ENCODE peak calls at places on chromosomes 1 and 21, in six cellular contexts. One of them, this sample, is unnamed.

GRCh38 chr1:2499986-2500596 is 24.0 kb downstream of the PLCH2 start:
- DNase-seq in fibroblast of the aortic adventitia: no peak
- DNase-seq in cardiac fibroblast: no peak
- DNase-seq in heart right ventricle: no peak
- DNase-seq in upper lobe of left lung: no peak
- DNase-seq in GM20000: no peak
- DNase-seq in this sample: no peak

GRCh38 chr1:170146861-170147260 is 1.1 kb downstream of the NTMT2 start:
- DNase-seq in fibroblast of the aortic adventitia: no peak
- DNase-seq in cardiac fibroblast: no peak
- DNase-seq in heart right ventricle: no peak
- DNase-seq in upper lobe of left lung: no peak
- DNase-seq in GM20000: no peak
- DNase-seq in this sample: no peak

GRCh38 chr1:209650454-209650853 is 1.8 kb downstream of the LAMB3 start:
- DNase-seq in fibroblast of the aortic adventitia: no peak
- DNase-seq in cardiac fibroblast: peak; percentile 35
- DNase-seq in heart right ventricle: no peak
- DNase-seq in upper lobe of left lung: peak; percentile 60
- DNase-seq in GM20000: no peak
- DNase-seq in this sample: no peak

GRCh38 chr1:168443899-168444298 is 99.9 kb downstream of the XCL2 start:
- DNase-seq in fibroblast of the aortic adventitia: no peak
- DNase-seq in cardiac fibroblast: no peak
- DNase-seq in heart right ventricle: no peak
- DNase-seq in upper lobe of left lung: no peak
- DNase-seq in GM20000: no peak
- DNase-seq in this sample: no peak

GRCh38 chr1:167566766-167567165 is 13.2 kb upstream of the CREG1 start:
- DNase-seq in fibroblast of the aortic adventitia: no peak
- DNase-seq in cardiac fibroblast: no peak
- DNase-seq in heart right ventricle: no peak
- DNase-seq in upper lobe of left lung: no peak
- DNase-seq in GM20000: no peak
- DNase-seq in this sample: no peak

GRCh38 chr21:37079211-37079824 is 6.3 kb downstream of the TTC3 start:
- DNase-seq in fibroblast of the aortic adventitia: no peak
- DNase-seq in cardiac fibroblast: no peak
- DNase-seq in heart right ventricle: no peak
- DNase-seq in upper lobe of left lung: no peak
- DNase-seq in GM20000: no peak
- DNase-seq in this sample: no peak

GRCh38 chr21:14901482-14901958 is 163.3 kb downstream of the NRIP1 start:
- DNase-seq in fibroblast of the aortic adventitia: peak; percentile 64
- DNase-seq in cardiac fibroblast: peak; percentile 24
- DNase-seq in heart right ventricle: no peak
- DNase-seq in upper lobe of left lung: no peak
- DNase-seq in GM20000: peak; percentile 38
- DNase-seq in this sample: no peak

GRCh38 chr1:41811051-41811795 is 107.5 kb downstream of the HIVEP3 start:
- DNase-seq in fibroblast of the aortic adventitia: peak; percentile 11
- DNase-seq in cardiac fibroblast: peak; percentile 41
- DNase-seq in heart right ventricle: no peak
- DNase-seq in upper lobe of left lung: peak; percentile 40
- DNase-seq in GM20000: peak; percentile 30
- DNase-seq in this sample: no peak

GRCh38 chr1:154989195-154989860 is 4.1 kb upstream of the LENEP start:
- DNase-seq in fibroblast of the aortic adventitia: no peak
- DNase-seq in cardiac fibroblast: no peak
- DNase-seq in heart right ventricle: no peak
- DNase-seq in upper lobe of left lung: no peak
- DNase-seq in GM20000: no peak
- DNase-seq in this sample: no peak

GRCh38 chr1:182392045-182393028 is 747 bp upstream of the GLUL start:
- DNase-seq in fibroblast of the aortic adventitia: peak; percentile 48
- DNase-seq in cardiac fibroblast: peak; percentile 65
- DNase-seq in heart right ventricle: peak; percentile 71
- DNase-seq in upper lobe of left lung: peak; percentile 51
- DNase-seq in GM20000: no peak
- DNase-seq in this sample: no peak

GRCh38 chr1:220991506-220991905 is 112.3 kb downstream of the HLX start:
- DNase-seq in fibroblast of the aortic adventitia: no peak
- DNase-seq in cardiac fibroblast: no peak
- DNase-seq in heart right ventricle: no peak
- DNase-seq in upper lobe of left lung: no peak
- DNase-seq in GM20000: no peak
- DNase-seq in this sample: no peak

GRCh38 chr21:36504067-36505058 is 24.4 kb upstream of the CLDN14 start:
- DNase-seq in fibroblast of the aortic adventitia: peak; percentile 86
- DNase-seq in cardiac fibroblast: peak; percentile 76
- DNase-seq in heart right ventricle: peak; percentile 28
- DNase-seq in upper lobe of left lung: no peak
- DNase-seq in GM20000: peak; percentile 39
- DNase-seq in this sample: no peak

GRCh38 chr1:226063362-226064167 is 1.0 kb downstream of the H3-3A start:
- DNase-seq in fibroblast of the aortic adventitia: peak; percentile 51
- DNase-seq in cardiac fibroblast: peak; percentile 46
- DNase-seq in heart right ventricle: peak; percentile 51
- DNase-seq in upper lobe of left lung: peak; percentile 48
- DNase-seq in GM20000: no peak
- DNase-seq in this sample: no peak

GRCh38 chr1:12485231-12486172 is 132.5 kb downstream of the DHRS3 start:
- DNase-seq in fibroblast of the aortic adventitia: peak; percentile 45
- DNase-seq in cardiac fibroblast: no peak
- DNase-seq in heart right ventricle: no peak
- DNase-seq in upper lobe of left lung: no peak
- DNase-seq in GM20000: no peak
- DNase-seq in this sample: no peak

GRCh38 chr1:151841141-151841540 is 1.5 kb upstream of the C2CD4D start:
- DNase-seq in fibroblast of the aortic adventitia: peak; percentile 53
- DNase-seq in cardiac fibroblast: no peak
- DNase-seq in heart right ventricle: no peak
- DNase-seq in upper lobe of left lung: no peak
- DNase-seq in GM20000: no peak
- DNase-seq in this sample: no peak

GRCh38 chr1:112866151-112866550 is 89.8 kb downstream of the SLC16A1 start:
- DNase-seq in fibroblast of the aortic adventitia: peak; percentile 52
- DNase-seq in cardiac fibroblast: peak; percentile 58
- DNase-seq in heart right ventricle: no peak
- DNase-seq in upper lobe of left lung: no peak
- DNase-seq in GM20000: no peak
- DNase-seq in this sample: no peak

GRCh38 chr1:85599076-85599491 is 18.5 kb downstream of the CCN1 start:
- DNase-seq in fibroblast of the aortic adventitia: no peak
- DNase-seq in cardiac fibroblast: no peak
- DNase-seq in heart right ventricle: no peak
- DNase-seq in upper lobe of left lung: no peak
- DNase-seq in GM20000: no peak
- DNase-seq in this sample: no peak

GRCh38 chr1:68819190-68819829 is 322.4 kb upstream of the DEPDC1 start:
- DNase-seq in fibroblast of the aortic adventitia: peak; percentile 39
- DNase-seq in cardiac fibroblast: peak; percentile 26
- DNase-seq in heart right ventricle: no peak
- DNase-seq in upper lobe of left lung: no peak
- DNase-seq in GM20000: peak; percentile 22
- DNase-seq in this sample: no peak

GRCh38 chr1:67760030-67760821 is 73.0 kb downstream of the GNG12 start:
- DNase-seq in fibroblast of the aortic adventitia: peak; percentile 87
- DNase-seq in cardiac fibroblast: peak; percentile 74
- DNase-seq in heart right ventricle: peak; percentile 66
- DNase-seq in upper lobe of left lung: peak; percentile 57
- DNase-seq in GM20000: peak; percentile 78
- DNase-seq in this sample: no peak

GRCh38 chr1:211653907-211654553 is 21.4 kb downstream of the NEK2 start:
- DNase-seq in fibroblast of the aortic adventitia: no peak
- DNase-seq in cardiac fibroblast: peak; percentile 61
- DNase-seq in heart right ventricle: no peak
- DNase-seq in upper lobe of left lung: no peak
- DNase-seq in GM20000: no peak
- DNase-seq in this sample: no peak

GRCh38 chr1:31961536-31961935 is 23.4 kb upstream of the PTP4A2 start:
- DNase-seq in fibroblast of the aortic adventitia: no peak
- DNase-seq in cardiac fibroblast: no peak
- DNase-seq in heart right ventricle: no peak
- DNase-seq in upper lobe of left lung: no peak
- DNase-seq in GM20000: no peak
- DNase-seq in this sample: no peak

GRCh38 chr1:31934251-31934650 is 3.9 kb downstream of the PTP4A2 start:
- DNase-seq in fibroblast of the aortic adventitia: no peak
- DNase-seq in cardiac fibroblast: no peak
- DNase-seq in heart right ventricle: no peak
- DNase-seq in upper lobe of left lung: no peak
- DNase-seq in GM20000: no peak
- DNase-seq in this sample: no peak

GRCh38 chr1:29711582-29712274 is 475.4 kb downstream of the PTPRU start:
- DNase-seq in fibroblast of the aortic adventitia: peak; percentile 80
- DNase-seq in cardiac fibroblast: peak; percentile 65
- DNase-seq in heart right ventricle: no peak
- DNase-seq in upper lobe of left lung: no peak
- DNase-seq in GM20000: peak; percentile 42
- DNase-seq in this sample: no peak

GRCh38 chr1:23472351-23473036 is 11.5 kb downstream of the ASAP3 start:
- DNase-seq in fibroblast of the aortic adventitia: no peak
- DNase-seq in cardiac fibroblast: no peak
- DNase-seq in heart right ventricle: no peak
- DNase-seq in upper lobe of left lung: no peak
- DNase-seq in GM20000: no peak
- DNase-seq in this sample: no peak

GRCh38 chr1:63794927-63795326 is 21.1 kb downstream of the ROR1 start:
- DNase-seq in fibroblast of the aortic adventitia: no peak
- DNase-seq in cardiac fibroblast: peak; percentile 34
- DNase-seq in heart right ventricle: no peak
- DNase-seq in upper lobe of left lung: peak; percentile 59
- DNase-seq in GM20000: no peak
- DNase-seq in this sample: no peak

GRCh38 chr1:227910506-227910905 is 37.2 kb downstream of the WNT9A start:
- DNase-seq in fibroblast of the aortic adventitia: peak; percentile 8
- DNase-seq in cardiac fibroblast: no peak
- DNase-seq in heart right ventricle: no peak
- DNase-seq in upper lobe of left lung: no peak
- DNase-seq in GM20000: no peak
- DNase-seq in this sample: no peak

GRCh38 chr1:183956559-183957188 is 80.9 kb downstream of the COLGALT2 start:
- DNase-seq in fibroblast of the aortic adventitia: peak; percentile 70
- DNase-seq in cardiac fibroblast: peak; percentile 78
- DNase-seq in heart right ventricle: no peak
- DNase-seq in upper lobe of left lung: peak; percentile 42
- DNase-seq in GM20000: peak; percentile 84
- DNase-seq in this sample: no peak

DNA sequence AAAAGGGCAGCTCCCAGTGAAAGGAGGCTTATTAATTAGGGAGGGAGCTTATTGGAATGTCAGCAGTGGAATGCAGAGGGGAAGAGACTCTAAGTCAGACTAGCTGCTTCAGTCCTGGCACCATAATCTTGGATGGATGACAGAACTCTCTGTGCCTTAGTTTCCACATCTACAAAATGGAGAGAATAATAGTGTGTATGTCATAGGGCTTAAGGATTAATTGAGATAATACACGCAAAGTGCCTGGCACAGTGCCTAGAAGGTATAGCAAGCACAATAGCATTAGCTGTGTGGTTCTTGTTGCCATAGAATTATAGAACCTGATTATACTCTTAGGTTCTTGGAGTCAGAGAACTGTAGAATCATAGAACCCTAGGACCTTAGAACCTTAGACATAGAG is 22.7 kb upstream of the SLC2A1 start:
- DNase-seq in fibroblast of the aortic adventitia: no peak
- DNase-seq in cardiac fibroblast: no peak
- DNase-seq in heart right ventricle: no peak
- DNase-seq in upper lobe of left lung: no peak
- DNase-seq in GM20000: no peak
- DNase-seq in this sample: no peak
- TF ChIP-seq CTCF in fibroblast of the aortic adventitia: no peak
- TF ChIP-seq CTCF in cardiac fibroblast: no peak
- TF ChIP-seq CTCF in heart right ventricle: no peak
- TF ChIP-seq CTCF in upper lobe of left lung: no peak
- TF ChIP-seq CTCF in GM20000: no peak
- TF ChIP-seq CTCF in this sample: no peak

GRCh38 chr1:233364026-233364425 is 36.5 kb downstream of the MAP3K21 start:
- DNase-seq in fibroblast of the aortic adventitia: no peak
- DNase-seq in cardiac fibroblast: no peak
- DNase-seq in heart right ventricle: no peak
- DNase-seq in upper lobe of left lung: no peak
- DNase-seq in GM20000: no peak
- DNase-seq in this sample: no peak

GRCh38 chr1:233361876-233362275 is 34.4 kb downstream of the MAP3K21 start:
- DNase-seq in fibroblast of the aortic adventitia: no peak
- DNase-seq in cardiac fibroblast: no peak
- DNase-seq in heart right ventricle: no peak
- DNase-seq in upper lobe of left lung: no peak
- DNase-seq in GM20000: no peak
- DNase-seq in this sample: no peak

GRCh38 chr1:233367057-233367759 is 39.7 kb downstream of the MAP3K21 start:
- DNase-seq in fibroblast of the aortic adventitia: peak; percentile 26
- DNase-seq in cardiac fibroblast: no peak
- DNase-seq in heart right ventricle: no peak
- DNase-seq in upper lobe of left lung: peak; percentile 43
- DNase-seq in GM20000: no peak
- DNase-seq in this sample: no peak

GRCh38 chr1:233362743-233363142 is 35.2 kb downstream of the MAP3K21 start:
- DNase-seq in fibroblast of the aortic adventitia: no peak
- DNase-seq in cardiac fibroblast: no peak
- DNase-seq in heart right ventricle: no peak
- DNase-seq in upper lobe of left lung: no peak
- DNase-seq in GM20000: no peak
- DNase-seq in this sample: no peak

GRCh38 chr1:233364695-233365539 is 37.4 kb downstream of the MAP3K21 start:
- DNase-seq in fibroblast of the aortic adventitia: peak; percentile 50
- DNase-seq in cardiac fibroblast: peak; percentile 34
- DNase-seq in heart right ventricle: no peak
- DNase-seq in upper lobe of left lung: no peak
- DNase-seq in GM20000: peak; percentile 8
- DNase-seq in this sample: no peak
- TF ChIP-seq CTCF in fibroblast of the aortic adventitia: peak; percentile 74
- TF ChIP-seq CTCF in cardiac fibroblast: peak; percentile 55
- TF ChIP-seq CTCF in heart right ventricle: peak; percentile 77
- TF ChIP-seq CTCF in upper lobe of left lung: peak; percentile 34
- TF ChIP-seq CTCF in GM20000: no peak
- TF ChIP-seq CTCF in this sample: peak; percentile 89

GRCh38 chr1:180181048-180181447 is 26.4 kb downstream of the QSOX1 start:
- DNase-seq in fibroblast of the aortic adventitia: peak; percentile 20
- DNase-seq in cardiac fibroblast: no peak
- DNase-seq in heart right ventricle: no peak
- DNase-seq in upper lobe of left lung: no peak
- DNase-seq in GM20000: no peak
- DNase-seq in this sample: no peak
- TF ChIP-seq CTCF in fibroblast of the aortic adventitia: peak; percentile 43
- TF ChIP-seq CTCF in cardiac fibroblast: peak; percentile 37
- TF ChIP-seq CTCF in heart right ventricle: peak; percentile 44
- TF ChIP-seq CTCF in upper lobe of left lung: no peak
- TF ChIP-seq CTCF in GM20000: no peak
- TF ChIP-seq CTCF in this sample: peak; percentile 70

DNA sequence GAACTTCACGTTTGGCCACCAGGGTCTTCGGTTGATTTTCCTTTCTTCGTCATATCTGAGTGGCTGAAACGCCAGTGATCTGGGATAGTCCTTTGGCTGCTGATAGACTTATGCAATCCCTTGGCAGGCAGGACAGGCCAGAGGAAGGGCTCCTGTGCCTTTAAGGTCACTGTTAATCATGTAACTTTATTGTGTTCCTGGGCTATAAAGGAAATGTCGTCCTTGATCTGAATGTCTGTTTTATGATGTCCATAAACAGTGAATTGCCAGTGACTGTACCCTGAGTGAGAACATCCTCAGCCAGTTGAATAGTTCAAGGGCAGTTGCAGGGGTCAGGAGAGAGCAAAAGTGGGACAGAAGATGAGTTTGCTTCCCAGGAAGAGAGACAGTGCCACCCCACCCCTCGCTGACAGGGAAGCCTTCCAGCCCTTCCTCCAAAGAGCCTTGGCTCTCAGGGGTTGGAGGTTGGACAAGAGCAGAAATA is 68.0 kb downstream of the PDE9A start:
- DNase-seq in fibroblast of the aortic adventitia: peak; percentile 37
- DNase-seq in cardiac fibroblast: peak; percentile 53
- DNase-seq in heart right ventricle: peak; percentile 40
- DNase-seq in upper lobe of left lung: no peak
- DNase-seq in GM20000: no peak
- DNase-seq in this sample: no peak
- TF ChIP-seq CTCF in fibroblast of the aortic adventitia: no peak
- TF ChIP-seq CTCF in cardiac fibroblast: no peak
- TF ChIP-seq CTCF in heart right ventricle: no peak
- TF ChIP-seq CTCF in upper lobe of left lung: no peak
- TF ChIP-seq CTCF in GM20000: no peak
- TF ChIP-seq CTCF in this sample: peak; percentile 1

This sample was measured in type B pancreatic cell.